ENCODE peak calls at places on chromosomes 11 and 22, in five cellular contexts. B, T, N, Z and E are unnamed samples.

GRCh38 chr22:28381427-28382167 is 298.0 kb downstream of the TTC28 start:
- DNase-seq in B (no peak), T (no peak), N (peak), Z (no peak), E (no peak)

GRCh38 chr11:62245271-62245753 is 3.3 kb downstream of the SCGB1D2 start:
- DNase-seq in B (no peak), T (peak), N (peak), Z (peak), E (peak)

GRCh38 chr11:118241191-118242098 is 10.7 kb downstream of the MPZL3 start:
- DNase-seq in B (no peak), T (peak), N (no peak), Z (peak), E (no peak)

GRCh38 chr22:26584010-26584409 is 5.9 kb downstream of the TPST2 start:
- DNase-seq in B (no peak), T (no peak), N (no peak), Z (no peak), E (no peak)

GRCh38 chr11:78209478-78209877 is 20.8 kb downstream of the USP35 start:
- DNase-seq in B (no peak), T (no peak), N (no peak), Z (no peak), E (no peak)

GRCh38 chr11:104736503-104736902 is 161.8 kb downstream of the CASP12 start:
- DNase-seq in B (no peak), T (no peak), N (no peak), Z (no peak), E (no peak)

GRCh38 chr11:87803748-87804147 is 371.5 kb downstream of the RAB38 start:
- DNase-seq in B (no peak), T (no peak), N (no peak), Z (no peak), E (no peak)

GRCh38 chr11:132535830-132536229 is 996.5 kb downstream of the OPCML start:
- DNase-seq in B (no peak), T (no peak), N (no peak), Z (no peak), E (no peak)

GRCh38 chr22:26471522-26471921 is 12.1 kb downstream of the HPS4 start:
- DNase-seq in B (peak), T (no peak), N (peak), Z (peak), E (no peak)

GRCh38 chr11:118691926-118692830 is 12.7 kb upstream of the TREH start:
- DNase-seq in B (peak), T (no peak), N (peak), Z (no peak), E (no peak)

GRCh38 chr11:92227954-92228935 is 3.6 kb downstream of the FAT3 start:
- DNase-seq in B (no peak), T (no peak), N (peak), Z (no peak), E (peak)

GRCh38 chr22:19567383-19568009 is 43.3 kb upstream of the CLDN5 start:
- DNase-seq in B (no peak), T (no peak), N (no peak), Z (no peak), E (no peak)

GRCh38 chr11:43806976-43807375 is 73.7 kb upstream of the ALKBH3 start:
- DNase-seq in B (no peak), T (no peak), N (no peak), Z (no peak), E (no peak)

GRCh38 chr22:20214853-20215252 is 53.3 kb downstream of the RTN4R start:
- DNase-seq in B (no peak), T (no peak), N (no peak), Z (no peak), E (no peak)

DNA sequence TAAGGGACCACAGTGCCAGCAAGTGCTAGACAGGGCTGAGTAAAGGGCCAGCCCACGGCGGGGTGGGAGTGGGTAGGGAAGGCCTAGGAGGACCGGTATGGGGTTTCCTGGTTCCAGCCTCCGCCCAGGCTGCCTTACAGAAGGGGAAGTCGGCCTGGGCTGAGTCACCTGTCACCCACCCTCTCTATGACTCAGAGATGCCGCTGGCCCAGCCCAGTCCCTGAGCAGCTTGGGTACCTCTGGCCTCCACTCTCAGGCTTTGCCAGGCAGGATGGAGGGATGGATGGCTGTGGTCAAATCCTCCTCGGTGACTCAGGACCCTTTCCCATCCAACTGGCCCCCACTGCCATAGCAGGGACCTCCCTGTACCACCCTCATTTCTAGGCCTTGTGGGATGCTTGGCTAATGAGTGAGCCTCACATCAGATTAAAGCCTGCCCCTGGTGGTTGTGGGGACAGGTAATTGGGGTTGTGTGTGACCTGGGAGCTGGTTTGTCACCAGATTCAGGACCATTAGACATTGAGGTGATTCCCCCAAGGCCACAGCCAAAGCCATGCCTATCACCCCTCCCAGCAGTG is 13.9 kb downstream of the SLC35E4 start:
- DNase-seq in B (peak), T (no peak), N (peak), Z (peak), E (no peak)
- TF ChIP-seq CTCF in B (no peak), T (no peak), N (peak), Z (peak), E (no peak)

GRCh38 chr11:115119136-115119535 is 385.1 kb downstream of the CADM1 start:
- DNase-seq in B (no peak), T (no peak), N (no peak), Z (no peak), E (no peak)

GRCh38 chr11:115126515-115127208 is 377.6 kb downstream of the CADM1 start:
- DNase-seq in B (no peak), T (no peak), N (no peak), Z (no peak), E (no peak)

GRCh38 chr11:115126092-115126491 is 378.1 kb downstream of the CADM1 start:
- DNase-seq in B (no peak), T (no peak), N (no peak), Z (no peak), E (no peak)

GRCh38 chr11:115117931-115118479 is 386.2 kb downstream of the CADM1 start:
- DNase-seq in B (no peak), T (no peak), N (no peak), Z (no peak), E (no peak)

DNA sequence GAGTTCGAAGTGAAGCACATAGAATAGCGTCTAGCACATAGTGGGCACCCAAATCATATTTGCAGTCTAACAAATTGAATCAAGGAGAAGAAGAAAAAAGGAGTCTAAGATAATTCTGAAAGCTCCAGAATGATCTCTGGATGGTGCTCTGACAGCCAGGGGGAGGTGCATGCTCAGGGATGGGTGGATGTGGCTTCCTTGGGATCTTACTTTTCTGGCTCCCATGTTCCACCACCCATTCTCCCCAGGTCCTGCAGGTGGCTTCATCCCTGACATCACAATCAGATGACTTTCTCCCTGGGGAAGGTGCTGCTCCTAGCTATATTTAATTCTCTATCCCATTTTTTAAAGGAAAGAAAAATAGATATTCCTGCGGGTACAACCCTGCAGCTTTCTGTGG is 381.9 kb downstream of the CADM1 start:
- DNase-seq in B (no peak), T (no peak), N (no peak), Z (no peak), E (no peak)
- TF ChIP-seq CTCF in B (no peak), T (no peak), N (no peak), Z (no peak), E (peak)

DNA sequence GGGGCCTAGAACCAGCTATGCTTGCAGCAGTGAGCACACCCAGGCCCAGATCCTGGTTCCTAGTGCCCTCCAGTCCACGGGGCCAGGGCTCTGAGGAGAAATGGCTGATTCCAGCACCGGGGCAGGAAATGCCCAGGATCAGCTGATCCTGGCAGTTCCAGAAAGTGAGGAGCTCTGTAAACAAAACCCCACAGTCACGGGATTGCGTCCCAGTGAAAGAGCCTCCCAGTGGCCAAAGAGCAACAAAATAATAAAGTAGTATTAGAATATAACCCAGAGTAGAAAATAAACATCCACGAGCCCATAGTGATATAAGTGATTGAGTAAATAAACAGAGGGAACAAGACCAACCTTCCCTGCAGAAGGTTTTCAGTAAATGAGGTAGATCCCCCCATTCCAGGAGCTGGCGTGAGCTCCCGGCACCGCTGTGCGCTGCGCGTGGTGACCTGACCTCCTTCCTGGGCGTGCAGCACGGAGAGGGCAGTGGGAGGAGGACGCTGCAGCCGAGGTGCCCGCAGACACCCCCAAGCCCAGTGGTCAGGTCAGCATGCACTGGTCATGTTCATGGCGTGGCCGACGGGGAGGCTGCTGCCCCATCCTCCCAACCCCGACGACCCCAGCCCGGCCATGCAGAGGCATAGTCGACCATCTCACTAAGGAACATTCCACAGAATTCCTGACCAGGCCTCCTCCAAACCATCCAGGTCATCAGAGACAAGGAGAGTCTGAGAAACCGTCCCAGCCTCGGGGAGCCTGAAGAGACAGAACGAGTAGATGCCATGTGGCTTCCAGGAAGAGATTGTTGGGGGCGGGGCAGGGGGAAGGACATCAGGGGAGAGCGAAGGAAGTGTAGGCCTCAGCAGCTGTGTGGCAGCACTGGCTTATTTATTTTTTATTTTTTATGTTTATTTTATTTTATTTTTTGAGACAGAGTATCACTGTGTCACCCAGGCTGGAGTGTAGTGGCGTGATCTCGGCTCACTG is 19.9 kb downstream of the PTDSS2 start:
- DNase-seq in B (peak), T (peak), N (peak), Z (peak), E (peak)
- TF ChIP-seq CTCF in B (no peak), T (no peak), N (peak), Z (no peak), E (peak)

GRCh38 chr11:61173456-61173855 is 12.2 kb upstream of the VPS37C start:
- DNase-seq in B (peak), T (no peak), N (no peak), Z (peak), E (no peak)
- TF ChIP-seq CTCF in B (no peak), T (no peak), N (no peak), Z (peak), E (peak)

DNA sequence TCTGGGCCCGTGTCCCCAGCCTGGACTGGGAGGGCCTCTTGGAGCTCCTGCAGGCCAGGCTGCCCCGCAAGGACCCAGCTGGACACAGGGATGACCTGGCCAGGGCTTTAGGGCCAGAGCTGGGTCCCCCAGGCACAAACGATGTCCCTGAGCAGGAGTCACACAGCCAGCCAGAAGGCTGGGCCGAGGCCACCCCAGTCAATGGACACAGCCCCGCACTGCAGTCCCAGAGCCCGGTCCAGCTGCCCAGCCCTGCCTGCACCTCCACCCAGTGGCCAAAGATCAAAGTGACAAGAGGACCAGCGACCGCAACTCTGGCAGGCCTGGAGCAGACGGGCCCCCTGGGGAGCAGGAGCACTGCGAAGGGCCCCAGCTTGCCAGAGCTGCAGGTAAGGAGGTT is 38.2 kb downstream of the TRIOBP start:
- DNase-seq in B (no peak), T (peak), N (no peak), Z (peak), E (no peak)
- TF ChIP-seq CTCF in B (peak), T (peak), N (peak), Z (peak), E (peak)

DNA sequence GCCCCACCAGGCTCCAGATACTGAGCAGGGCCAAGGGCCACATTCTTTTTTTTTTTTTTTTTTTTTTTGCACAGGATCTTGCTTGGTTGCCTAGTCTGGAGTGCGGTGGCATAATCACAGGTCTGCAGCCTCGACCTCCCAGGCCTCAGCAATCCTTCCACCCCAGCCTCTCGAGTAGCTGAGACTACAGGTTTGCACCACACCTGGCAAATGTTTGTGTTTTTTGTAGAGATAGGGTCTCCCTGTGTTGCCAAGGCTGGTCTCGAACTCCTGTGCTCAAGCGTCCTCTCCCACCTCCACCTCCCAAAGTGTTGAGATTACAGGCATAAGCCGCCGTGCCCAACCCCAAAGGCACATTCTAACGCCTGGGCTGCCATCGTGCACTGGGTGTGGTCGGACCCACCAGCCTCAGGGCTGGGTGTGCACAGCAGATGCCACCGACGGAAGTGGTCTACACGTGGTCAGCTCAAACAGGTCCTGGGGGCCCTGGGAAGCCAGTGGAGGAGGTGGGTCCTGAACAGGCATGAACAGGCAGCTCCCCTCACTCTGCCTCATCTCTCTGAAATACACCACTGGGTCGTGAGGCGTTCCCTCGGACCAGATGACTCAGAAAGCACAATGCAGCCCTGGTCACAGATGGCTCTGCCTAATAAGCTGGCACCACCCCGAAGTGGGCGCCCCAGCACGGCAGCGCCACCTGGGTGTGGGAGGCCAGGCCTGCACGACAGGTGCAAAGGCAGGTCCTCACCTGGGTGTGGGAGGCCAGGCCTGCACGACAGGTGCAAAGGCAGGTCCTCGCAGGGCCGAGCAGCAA is 5.1 kb upstream of the B4GALNT4 start:
- DNase-seq in B (peak), T (no peak), N (no peak), Z (peak), E (no peak)
- TF ChIP-seq CTCF in B (peak), T (no peak), N (peak), Z (no peak), E (peak)

GRCh38 chr11:71463331-71464211 is 10.6 kb downstream of the NADSYN1 start:
- DNase-seq in B (no peak), T (no peak), N (no peak), Z (no peak), E (no peak)

GRCh38 chr11:71462726-71463125 is 9.7 kb downstream of the NADSYN1 start:
- DNase-seq in B (no peak), T (no peak), N (no peak), Z (no peak), E (no peak)

GRCh38 chr11:71465054-71465453 is 12.1 kb downstream of the NADSYN1 start:
- DNase-seq in B (no peak), T (no peak), N (no peak), Z (no peak), E (no peak)

GRCh38 chr11:71467164-71467563 is 14.2 kb downstream of the NADSYN1 start:
- DNase-seq in B (no peak), T (no peak), N (no peak), Z (no peak), E (no peak)

GRCh38 chr11:71466358-71466757 is 13.4 kb downstream of the NADSYN1 start:
- DNase-seq in B (no peak), T (no peak), N (no peak), Z (no peak), E (no peak)
- TF ChIP-seq CTCF in B (no peak), T (no peak), N (no peak), Z (no peak), E (no peak)